ENCODE peak calls at places on chromosomes 1 and 21, in ten cellular contexts. N, M, O, P, H, U, F, C, L and B are unnamed samples.

GRCh38 chr1:20031836-20032235 is 38.2 kb upstream of the PLA2G5 start:
- DNase-seq in U (no peak), O (no peak), L (no peak), N (no peak), F (no peak), P (no peak), H (no peak), M (no peak), C (no peak), B (no peak)

GRCh38 chr1:182739545-182739944 is 50.0 kb upstream of the NPL start:
- DNase-seq in C (no peak), L (no peak), H (no peak), P (no peak), N (no peak), O (no peak), F (no peak), U (no peak), M (no peak), B (no peak)

GRCh38 chr1:93710949-93711591 is 29.4 kb upstream of the BCAR3 start:
- DNase-seq in L (no peak), P (no peak), O (no peak), H (no peak), N (no peak), M (no peak), F (no peak), C (no peak), U (no peak), B (no peak)

GRCh38 chr21:37797403-37797802 is 118.9 kb downstream of the KCNJ6 start:
- DNase-seq in M (no peak), P (no peak), L (no peak), C (no peak), O (no peak), H (no peak), U (no peak), N (no peak), F (no peak), B (no peak)

GRCh38 chr1:246705368-246705767 is 18.8 kb upstream of the SCCPDH start:
- DNase-seq in O (no peak), P (no peak), N (no peak), U (no peak), C (no peak), F (no peak), H (no peak), L (no peak), M (no peak), B (no peak)

GRCh38 chr1:203427451-203427850 is 48.2 kb upstream of the PRELP start:
- DNase-seq in L (no peak), M (no peak), N (no peak), U (no peak), O (no peak), H (no peak), P (no peak), F (no peak), C (no peak), B (no peak)

GRCh38 chr1:70140894-70141293 is 64.5 kb downstream of the LRRC40 start:
- DNase-seq in N (no peak), O (no peak), L (no peak), H (no peak), M (no peak), U (no peak), C (no peak), P (no peak), F (no peak), B (no peak)

GRCh38 chr1:102919659-102920058 is 188.7 kb downstream of the COL11A1 start:
- DNase-seq in F (no peak), C (no peak), N (no peak), U (no peak), L (no peak), P (no peak), M (no peak), H (no peak), O (no peak), B (no peak)

GRCh38 chr1:70426154-70427131 is 15.4 kb downstream of the CTH start:
- DNase-seq in U (no peak), C (no peak), L (no peak), M (no peak), O (no peak), F (no peak), N (no peak), P (no peak), H (no peak), B (no peak)

GRCh38 chr21:34024382-34024693 is 49.0 kb upstream of the MRPS6 start:
- DNase-seq in H (no peak), M (no peak), P (no peak), L (no peak), F (no peak), O (no peak), C (no peak), N (no peak), U (no peak), B (no peak)

GRCh38 chr1:20123696-20124450 is 4.5 kb upstream of the PLA2G2D start:
- DNase-seq in H (no peak), U (no peak), M (no peak), C (no peak), P (no peak), F (no peak), O (no peak), L (no peak), N (no peak), B (no peak)

GRCh38 chr21:42829954-42830353 is 49.4 kb downstream of the WDR4 start:
- DNase-seq in L (peak), N (no peak), P (no peak), H (no peak), O (no peak), M (no peak), F (no peak), U (peak), C (no peak), B (peak)

GRCh38 chr1:56139786-56140185 is 439.6 kb downstream of the PLPP3 start:
- DNase-seq in C (no peak), H (no peak), U (no peak), M (no peak), O (no peak), N (no peak), L (no peak), P (no peak), F (no peak), B (no peak)